ENCODE peak calls at places on chromosomes 2 and 18, in four cellular contexts. One of them, this sample, is unnamed.

GRCh38 chr2:70671059-70671685 is 96.8 kb downstream of the ADD2 start:
- DNase-seq in CD8-positive, alpha-beta T cell: no peak
- DNase-seq in GM23338: no peak
- DNase-seq in testis: no peak
- DNase-seq in this sample: no peak

GRCh38 chr18:70337139-70337972 is 48.5 kb downstream of the SOCS6 start:
- DNase-seq in CD8-positive, alpha-beta T cell: no peak
- DNase-seq in GM23338: peak; percentile 43
- DNase-seq in testis: no peak
- DNase-seq in this sample: no peak

GRCh38 chr18:63578357-63578958 is 8.7 kb upstream of the SERPINB13 start:
- DNase-seq in CD8-positive, alpha-beta T cell: no peak
- DNase-seq in GM23338: peak; percentile 61
- DNase-seq in testis: peak; percentile 61
- DNase-seq in this sample: peak; percentile 59

GRCh38 chr2:85131116-85131515 is 2.1 kb upstream of the TCF7L1 start:
- DNase-seq in CD8-positive, alpha-beta T cell: no peak
- DNase-seq in GM23338: peak; percentile 74
- DNase-seq in testis: peak; percentile 28
- DNase-seq in this sample: peak; percentile 29

GRCh38 chr2:231800493-231801091 is 14.3 kb downstream of the COPS7B start:
- DNase-seq in CD8-positive, alpha-beta T cell: no peak
- DNase-seq in GM23338: peak; percentile 81
- DNase-seq in testis: peak; percentile 60
- DNase-seq in this sample: peak; percentile 48

GRCh38 chr2:199875400-199875799 is 24.4 kb upstream of the FTCDNL1 start:
- DNase-seq in CD8-positive, alpha-beta T cell: no peak
- DNase-seq in GM23338: peak; percentile 40
- DNase-seq in testis: no peak
- DNase-seq in this sample: no peak

GRCh38 chr2:145598434-145598833 is 1078.5 kb upstream of the ZEB2 start:
- DNase-seq in CD8-positive, alpha-beta T cell: no peak
- DNase-seq in GM23338: no peak
- DNase-seq in testis: no peak
- DNase-seq in this sample: no peak

GRCh38 chr2:204693262-204693661 is 148.0 kb downstream of the PARD3B start:
- DNase-seq in CD8-positive, alpha-beta T cell: no peak
- DNase-seq in GM23338: no peak
- DNase-seq in testis: no peak
- DNase-seq in this sample: no peak

GRCh38 chr18:5413447-5413846 is 117.9 kb upstream of the ZBTB14 start:
- DNase-seq in CD8-positive, alpha-beta T cell: no peak
- DNase-seq in GM23338: no peak
- DNase-seq in testis: no peak
- DNase-seq in this sample: peak; percentile 9

GRCh38 chr18:64994370-64994769 is 756.4 kb upstream of the CDH7 start:
- DNase-seq in CD8-positive, alpha-beta T cell: no peak
- DNase-seq in GM23338: no peak
- DNase-seq in testis: no peak
- DNase-seq in this sample: no peak

GRCh38 chr2:97737421-97738235 is 24.3 kb downstream of the ZAP70 start:
- DNase-seq in CD8-positive, alpha-beta T cell: no peak
- DNase-seq in GM23338: no peak
- DNase-seq in testis: no peak
- DNase-seq in this sample: no peak

GRCh38 chr2:40584432-40584831 is 132.5 kb upstream of the SLC8A1 start:
- DNase-seq in CD8-positive, alpha-beta T cell: no peak
- DNase-seq in GM23338: no peak
- DNase-seq in testis: no peak
- DNase-seq in this sample: no peak

GRCh38 chr18:59655661-59656060 is 41.6 kb downstream of the CCBE1 start:
- DNase-seq in CD8-positive, alpha-beta T cell: no peak
- DNase-seq in GM23338: no peak
- DNase-seq in testis: no peak
- DNase-seq in this sample: no peak

GRCh38 chr18:78731423-78732032 is 248.1 kb upstream of the SALL3 start:
- DNase-seq in CD8-positive, alpha-beta T cell: no peak
- DNase-seq in GM23338: no peak
- DNase-seq in testis: no peak
- DNase-seq in this sample: peak; percentile 5

GRCh38 chr18:62018034-62018760 is 125.4 kb upstream of the RNF152 start:
- DNase-seq in CD8-positive, alpha-beta T cell: no peak
- DNase-seq in GM23338: no peak
- DNase-seq in testis: peak; percentile 70
- DNase-seq in this sample: no peak

GRCh38 chr2:45843136-45843535 is 191.7 kb downstream of the PRKCE start:
- DNase-seq in CD8-positive, alpha-beta T cell: no peak
- DNase-seq in GM23338: no peak
- DNase-seq in testis: no peak
- DNase-seq in this sample: no peak

GRCh38 chr2:99597616-99598015 is 107.8 kb upstream of the REV1 start:
- DNase-seq in CD8-positive, alpha-beta T cell: no peak
- DNase-seq in GM23338: no peak
- DNase-seq in testis: no peak
- DNase-seq in this sample: no peak

GRCh38 chr2:16226942-16227664 is 286.8 kb downstream of the MYCN start:
- DNase-seq in CD8-positive, alpha-beta T cell: no peak
- DNase-seq in GM23338: peak; percentile 22
- DNase-seq in testis: no peak
- DNase-seq in this sample: no peak

DNA sequence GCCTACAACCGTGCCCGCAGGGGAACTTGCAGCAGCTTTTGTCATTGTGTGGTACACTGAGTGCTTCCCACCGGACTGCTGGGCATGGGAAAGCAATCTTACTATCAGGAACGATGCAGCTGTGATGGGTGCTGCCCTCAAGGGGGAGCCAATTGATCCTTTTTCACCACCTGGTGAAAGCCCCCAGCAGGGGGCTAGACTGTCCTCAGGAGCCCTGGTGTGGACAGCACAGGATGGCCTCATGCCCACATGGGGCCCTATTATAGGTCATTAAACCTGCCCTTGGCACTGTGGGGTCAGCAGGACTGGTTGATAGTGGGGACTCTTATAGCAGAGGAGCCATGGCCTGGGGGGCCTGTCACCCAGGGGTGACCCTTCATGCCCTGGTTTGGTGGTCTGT is 172.2 kb downstream of the GLI2 start:
- DNase-seq in CD8-positive, alpha-beta T cell: no peak
- DNase-seq in GM23338: no peak
- DNase-seq in testis: no peak
- DNase-seq in this sample: peak; percentile 29
- TF ChIP-seq CTCF in CD8-positive, alpha-beta T cell: no peak
- TF ChIP-seq CTCF in GM23338: peak; percentile 21
- TF ChIP-seq CTCF in testis: no peak
- TF ChIP-seq CTCF in this sample: peak; percentile 55

GRCh38 chr2:60365556-60365955 is 187.9 kb downstream of the BCL11A start:
- DNase-seq in CD8-positive, alpha-beta T cell: no peak
- DNase-seq in GM23338: peak; percentile 53
- DNase-seq in testis: no peak
- DNase-seq in this sample: no peak

GRCh38 chr2:60359569-60359968 is 193.9 kb downstream of the BCL11A start:
- DNase-seq in CD8-positive, alpha-beta T cell: no peak
- DNase-seq in GM23338: no peak
- DNase-seq in testis: no peak
- DNase-seq in this sample: no peak

GRCh38 chr2:60364441-60364840 is 189.0 kb downstream of the BCL11A start:
- DNase-seq in CD8-positive, alpha-beta T cell: no peak
- DNase-seq in GM23338: no peak
- DNase-seq in testis: no peak
- DNase-seq in this sample: no peak

GRCh38 chr2:60358471-60358870 is 195.0 kb downstream of the BCL11A start:
- DNase-seq in CD8-positive, alpha-beta T cell: no peak
- DNase-seq in GM23338: no peak
- DNase-seq in testis: no peak
- DNase-seq in this sample: no peak

GRCh38 chr2:60361498-60361897 is 192.0 kb downstream of the BCL11A start:
- DNase-seq in CD8-positive, alpha-beta T cell: no peak
- DNase-seq in GM23338: no peak
- DNase-seq in testis: no peak
- DNase-seq in this sample: no peak
- H3K27me3 ChIP-seq in CD8-positive, alpha-beta T cell: no peaks in the 10 kb centered on the region
- H3K27me3 ChIP-seq in GM23338: no peaks in the 10 kb centered on the region
- H3K27me3 ChIP-seq in testis: no peaks in the 10 kb centered on the region
- H3K27me3 ChIP-seq in this sample: no peaks in the 10 kb centered on the region

DNA sequence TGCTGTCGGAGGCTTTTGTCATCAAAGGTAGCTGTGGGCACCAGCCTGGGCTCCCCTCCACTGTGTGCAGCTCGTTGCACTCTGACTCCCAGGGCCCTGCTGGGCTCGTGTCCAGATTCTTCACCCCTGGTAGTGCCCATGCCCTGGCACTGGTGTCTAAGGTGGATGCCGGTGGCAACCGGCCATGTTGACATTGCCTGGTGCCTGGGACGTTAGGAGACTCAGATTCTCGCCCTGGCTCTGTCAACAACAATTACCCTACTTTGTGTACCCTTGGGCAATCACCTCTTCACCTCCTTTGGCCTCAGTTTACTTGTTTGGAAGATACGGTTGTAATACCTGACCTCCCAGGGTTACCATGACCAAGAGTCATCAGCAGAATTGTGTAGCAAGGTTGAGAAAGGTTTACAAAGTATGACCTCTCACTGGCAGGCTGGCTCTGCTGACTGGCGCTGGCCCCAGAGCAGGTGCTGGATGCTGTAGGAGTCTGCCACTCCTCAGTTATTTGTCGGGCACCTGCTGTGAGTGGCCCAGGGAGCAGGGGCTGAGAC is 41.5 kb upstream of the MCFD2 start:
- DNase-seq in CD8-positive, alpha-beta T cell: no peak
- DNase-seq in GM23338: no peak
- DNase-seq in testis: no peak
- DNase-seq in this sample: no peak
- H3K36me3 ChIP-seq in CD8-positive, alpha-beta T cell: peaks cover 34% of the 10 kb centered on the region
- H3K36me3 ChIP-seq in GM23338: no peaks in the 10 kb centered on the region
- H3K36me3 ChIP-seq in testis: no peaks in the 10 kb centered on the region
- H3K36me3 ChIP-seq in this sample: peaks cover 8% of the 10 kb centered on the region

GRCh38 chr2:60819155-60819862 is 62.1 kb upstream of the REL start:
- DNase-seq in CD8-positive, alpha-beta T cell: peak; percentile 74
- DNase-seq in GM23338: no peak
- DNase-seq in testis: no peak
- DNase-seq in this sample: no peak

GRCh38 chr2:60819936-60820335 is 61.4 kb upstream of the REL start:
- DNase-seq in CD8-positive, alpha-beta T cell: no peak
- DNase-seq in GM23338: no peak
- DNase-seq in testis: no peak
- DNase-seq in this sample: no peak

GRCh38 chr2:60820416-60821132 is 60.8 kb upstream of the REL start:
- DNase-seq in CD8-positive, alpha-beta T cell: no peak
- DNase-seq in GM23338: no peak
- DNase-seq in testis: no peak
- DNase-seq in this sample: no peak

GRCh38 chr2:60821133-60821469 is 60.3 kb upstream of the REL start:
- DNase-seq in CD8-positive, alpha-beta T cell: no peak
- DNase-seq in GM23338: no peak
- DNase-seq in testis: no peak
- DNase-seq in this sample: no peak

GRCh38 chr2:60818272-60818671 is 62.2 kb downstream of the PAPOLG start:
- DNase-seq in CD8-positive, alpha-beta T cell: no peak
- DNase-seq in GM23338: no peak
- DNase-seq in testis: no peak
- DNase-seq in this sample: no peak
- TF ChIP-seq CTCF in CD8-positive, alpha-beta T cell: peak; percentile 19
- TF ChIP-seq CTCF in GM23338: peak; percentile 36
- TF ChIP-seq CTCF in testis: no peak
- TF ChIP-seq CTCF in this sample: peak; percentile 21

This sample was measured in WERI-Rb-1.